ENCODE peak calls at places on chromosome 12, in seven cellular contexts. R is MM.1S, M is GM23248, S is hepatocyte, A is SK-N-SH, W is OCI-LY7, E is GM23338. T is an unnamed sample. For H4K20me1, the result is how much of the 10 kb centered on the place peaks cover.

GRCh38 chr12:23510484-23510883 is 439.0 kb downstream of the SOX5 start:
- DNase-seq in A (no peak), E (no peak), R (no peak), S (no peak), W (no peak), M (no peak), T (no peak)

GRCh38 chr12:89162704-89163261 is 189.5 kb downstream of the DUSP6 start:
- DNase-seq in S (peak), W (no peak), E (no peak), M (peak), A (no peak), R (peak), T (peak)

GRCh38 chr12:106032141-106032925 is 106.4 kb downstream of the NUAK1 start:
- DNase-seq in A (no peak), R (no peak), W (no peak), S (no peak), E (no peak), M (no peak), T (peak)

GRCh38 chr12:92208613-92209121 is 63.0 kb upstream of the BTG1 start:
- DNase-seq in R (peak), A (no peak), W (peak), S (peak), E (no peak), M (peak), T (peak)

GRCh38 chr12:65923228-65923627 is 98.9 kb downstream of the HMGA2 start:
- DNase-seq in M (no peak), E (no peak), R (no peak), A (no peak), S (no peak), W (peak), T (no peak)

GRCh38 chr12:101685121-101685520 is 12.3 kb upstream of the CHPT1 start:
- DNase-seq in S (no peak), M (no peak), R (no peak), A (no peak), E (no peak), W (no peak), T (no peak)

GRCh38 chr12:53161119-53161911 is 19.2 kb upstream of the ZNF740 start:
- DNase-seq in S (no peak), M (no peak), E (no peak), R (no peak), A (no peak), W (no peak), T (no peak)

GRCh38 chr12:21354641-21355040 is 18.1 kb upstream of the IAPP start:
- DNase-seq in W (no peak), M (no peak), R (no peak), S (no peak), E (no peak), A (no peak), T (no peak)

GRCh38 chr12:92488735-92489134 is 214.1 kb upstream of the PLEKHG7 start:
- DNase-seq in R (no peak), E (no peak), W (peak), M (no peak), A (no peak), S (no peak), T (no peak)

GRCh38 chr12:106980944-106981343 is 6.0 kb downstream of the MTERF2 start:
- DNase-seq in S (no peak), A (no peak), M (no peak), W (no peak), R (no peak), E (no peak), T (no peak)

GRCh38 chr12:88153959-88154358 is 11.9 kb downstream of the TMTC3 start:
- DNase-seq in E (no peak), A (peak), W (peak), S (peak), M (peak), R (peak), T (peak)

GRCh38 chr12:66516133-66516532 is 162.7 kb downstream of the GRIP1 start:
- DNase-seq in E (peak), M (peak), A (no peak), R (no peak), W (no peak), S (no peak), T (no peak)

GRCh38 chr12:15688202-15688736 is 100.9 kb downstream of the EPS8 start:
- DNase-seq in M (no peak), W (no peak), A (no peak), E (peak), R (no peak), S (no peak), T (no peak)

GRCh38 chr12:60501124-60501729 is 905.4 kb downstream of the SLC16A7 start:
- DNase-seq in E (peak), A (no peak), S (peak), W (no peak), M (peak), R (peak), T (peak)

GRCh38 chr12:62291888-62292760 is 31.9 kb downstream of the USP15 start:
- DNase-seq in M (no peak), R (no peak), S (no peak), W (no peak), A (no peak), E (no peak), T (peak)

GRCh38 chr12:24079083-24079482 is 129.6 kb upstream of the SOX5 start:
- DNase-seq in R (no peak), W (no peak), A (no peak), E (no peak), S (no peak), M (no peak), T (no peak)

GRCh38 chr12:70733385-70733784 is 96.2 kb upstream of the PTPRB start:
- DNase-seq in M (peak), W (peak), S (peak), A (peak), R (peak), E (peak), T (peak)

GRCh38 chr12:98066251-98066650 is 449.1 kb upstream of the TMPO start:
- DNase-seq in E (no peak), S (no peak), M (no peak), R (no peak), A (no peak), W (no peak), T (no peak)

DNA sequence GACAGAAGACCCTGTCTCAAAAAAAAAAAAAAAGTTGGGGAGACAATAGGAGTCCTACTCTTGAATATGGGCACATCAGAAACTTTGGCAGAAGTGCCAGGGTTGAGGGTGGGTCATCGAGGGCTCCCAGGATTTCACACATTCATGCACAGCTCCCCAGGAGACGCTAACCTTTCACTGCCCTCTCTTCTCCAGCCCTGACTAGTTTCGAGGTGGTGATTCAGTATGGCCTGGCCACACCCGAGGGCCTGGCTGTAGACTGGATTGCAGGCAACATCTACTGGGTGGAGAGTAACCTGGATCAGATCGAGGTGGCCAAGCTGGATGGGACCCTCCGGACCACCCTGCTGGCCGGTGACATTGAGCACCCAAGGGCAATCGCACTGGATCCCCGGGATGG is 29.4 kb upstream of the LRP1-AS start:
- DNase-seq in W (no peak), R (no peak), E (no peak), S (no peak), M (peak), A (no peak), T (peak)
- H4K20me1 ChIP-seq in W (under half), R (under half), E (under half), S (under half), M (under half), A (under half), T (under half)

DNA sequence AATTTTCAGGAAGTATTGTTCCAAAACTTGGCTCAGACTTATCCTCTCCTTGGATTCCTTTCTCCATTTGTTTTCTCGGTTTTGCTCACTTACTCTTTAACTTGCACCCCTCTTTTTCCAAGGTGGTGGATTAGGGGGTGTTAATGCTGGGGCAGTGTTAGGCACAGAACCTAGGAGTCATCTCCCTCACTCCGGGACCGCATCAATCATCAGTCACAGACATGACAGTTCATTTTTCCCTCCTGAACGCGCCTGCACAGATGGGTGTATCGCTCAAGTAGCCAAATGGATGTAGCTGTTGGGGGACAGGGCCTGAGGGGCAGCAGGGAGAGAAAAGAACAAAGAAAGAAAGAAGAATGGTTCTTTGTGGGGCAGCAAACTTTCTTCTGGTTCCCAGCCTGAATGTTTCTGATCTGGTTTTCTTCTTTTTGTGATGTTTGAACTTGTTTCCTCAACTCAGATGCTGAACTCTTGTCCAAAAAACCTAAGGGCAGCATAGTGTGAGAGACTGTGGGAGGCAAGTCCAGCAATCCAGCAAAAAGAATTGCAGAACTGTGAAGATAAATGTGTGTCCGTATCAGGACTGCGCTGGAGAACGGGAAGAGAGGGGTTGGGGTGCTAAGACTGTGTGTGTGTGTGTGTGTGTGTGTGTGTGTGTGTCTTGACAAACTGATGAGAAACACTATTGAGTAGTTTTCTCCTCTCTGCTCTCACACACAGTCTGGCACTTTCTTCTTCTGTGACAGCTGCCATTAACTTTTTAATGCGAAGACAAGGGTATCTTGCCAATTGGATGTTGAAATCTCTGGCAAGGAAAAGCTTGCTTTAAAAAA is 131.1 kb downstream of the FBXL14 start:
- DNase-seq in M (peak), W (no peak), A (no peak), R (no peak), S (no peak), E (no peak), T (no peak)
- TF ChIP-seq EZH2phosphoT487 in M (no peak), W (no peak), A (no peak), R (no peak), S (no peak), E (no peak), T (no peak)

DNA sequence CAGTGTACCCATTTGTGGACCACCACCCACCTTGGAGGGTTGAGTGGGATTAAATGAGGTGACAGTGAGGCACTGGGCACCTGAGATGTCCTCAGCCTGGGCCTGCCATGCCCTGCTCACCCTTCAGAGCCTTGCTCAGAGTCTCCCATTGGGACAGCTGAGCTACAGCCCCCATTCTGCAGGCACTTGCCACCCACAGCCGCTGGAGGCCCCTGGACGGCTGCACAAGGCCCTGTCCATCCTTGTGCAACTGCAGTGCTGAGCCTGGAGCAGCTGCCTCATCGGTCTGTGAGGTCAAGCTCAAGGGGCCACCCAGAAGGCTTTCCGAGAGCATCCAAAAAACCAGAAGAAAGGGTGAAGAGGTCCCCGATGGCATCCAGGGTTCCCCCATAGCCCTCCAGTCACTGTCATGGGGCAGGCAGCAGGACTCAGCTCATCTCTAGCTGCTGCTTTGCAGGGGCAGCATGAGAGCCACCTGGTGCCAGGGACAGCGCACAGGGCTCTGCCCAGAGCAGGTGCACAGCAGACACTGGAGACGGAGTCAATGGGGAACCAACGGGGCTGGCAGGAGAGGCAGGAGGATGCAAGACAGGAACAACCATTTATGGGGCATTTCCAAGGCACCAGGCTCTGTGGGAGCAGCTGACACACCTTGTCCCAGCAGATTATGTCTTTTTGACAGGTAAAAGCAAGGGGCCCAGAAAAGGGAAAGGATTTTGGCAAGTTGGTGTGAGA is 84.6 kb downstream of the ARL6IP4 start:
- DNase-seq in R (no peak), S (no peak), A (no peak), M (no peak), W (no peak), E (no peak), T (no peak)
- H4K20me1 ChIP-seq in R (under half), S (under half), A (under half), M (under half), W (under half), E (under half), T (under half)

GRCh38 chr12:1612196-1612595 is 16.8 kb upstream of the WNT5B start:
- DNase-seq in W (no peak), E (no peak), M (peak), R (no peak), S (no peak), A (no peak), T (no peak)

GRCh38 chr12:1610072-1610643 is 15.8 kb upstream of the FBXL14 start:
- DNase-seq in W (no peak), R (no peak), M (no peak), A (no peak), S (no peak), E (no peak), T (no peak)

GRCh38 chr12:1614360-1614759 is 14.7 kb upstream of the WNT5B start:
- DNase-seq in R (no peak), A (no peak), M (no peak), W (no peak), S (no peak), E (no peak), T (no peak)

GRCh38 chr12:1613860-1614259 is 15.2 kb upstream of the WNT5B start:
- DNase-seq in A (no peak), W (no peak), E (peak), R (no peak), S (no peak), M (no peak), T (no peak)

DNA sequence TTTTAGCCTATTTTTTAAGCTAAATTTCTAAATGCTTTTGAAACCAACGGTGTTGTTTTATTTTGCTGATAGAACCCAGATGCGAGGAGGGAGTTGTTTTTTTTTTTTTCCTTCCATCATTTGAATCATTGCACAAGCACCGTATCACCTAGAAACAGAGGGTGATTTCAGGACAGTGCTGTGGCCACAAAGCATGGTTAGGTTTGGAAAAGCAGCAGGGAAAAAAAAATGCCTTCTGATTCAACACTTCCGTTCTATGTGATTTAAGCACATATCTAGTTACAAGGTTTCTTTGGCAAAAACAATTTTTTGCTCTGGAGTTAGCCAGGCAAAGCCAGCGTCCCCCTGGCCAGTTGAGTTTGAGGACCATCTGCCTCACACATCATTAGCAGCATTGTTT is 17.3 kb upstream of the WNT5B start:
- DNase-seq in A (no peak), R (no peak), M (peak), E (no peak), S (no peak), W (no peak), T (no peak)
- TF ChIP-seq EZH2phosphoT487 in A (no peak), R (no peak), M (no peak), E (no peak), S (no peak), W (no peak), T (no peak)

GRCh38 chr12:78321696-78322095 is 491.0 kb downstream of the NAV3 start:
- DNase-seq in S (no peak), R (peak), M (no peak), W (no peak), A (no peak), E (no peak), T (no peak)

GRCh38 chr12:78316656-78317055 is 486.0 kb downstream of the NAV3 start:
- DNase-seq in S (no peak), W (no peak), A (no peak), R (no peak), M (no peak), E (no peak), T (no peak)

GRCh38 chr12:78315018-78315417 is 484.3 kb downstream of the NAV3 start:
- DNase-seq in M (no peak), S (no peak), R (no peak), W (no peak), A (no peak), E (no peak), T (no peak)

DNA sequence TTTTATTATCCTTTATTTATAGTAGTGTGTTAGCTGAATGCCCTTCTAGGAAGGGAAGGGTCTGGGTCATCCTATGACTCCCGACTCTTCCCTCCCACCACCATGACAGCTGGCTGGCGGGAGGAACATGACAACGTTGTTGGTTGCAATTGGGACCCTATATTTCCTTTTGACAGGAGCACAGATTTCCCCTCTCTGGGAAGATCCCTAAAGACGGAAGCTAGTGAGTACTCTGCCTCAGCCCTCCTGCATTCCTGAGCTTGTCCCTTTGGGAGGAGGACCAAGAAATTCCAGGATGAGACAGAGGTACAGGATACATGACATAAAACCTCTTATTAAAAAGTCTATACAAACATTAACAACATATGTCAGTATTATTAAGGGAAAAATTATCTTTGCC is 485.5 kb downstream of the NAV3 start:
- DNase-seq in E (peak), M (no peak), A (no peak), W (no peak), R (no peak), S (no peak), T (no peak)
- H4K20me1 ChIP-seq in E (under half), M (under half), A (under half), W (under half), R (under half), S (under half), T (under half)

T was measured in PC-3.